ENCODE peak calls at places on chromosomes 11 and 22, in ten cellular contexts. C, V, X, E, M, K, H, P, A and U are unnamed samples.

GRCh38 chr11:15326535-15326934 is 211.8 kb downstream of the INSC start:
- DNase-seq in C (no peak), V (no peak), X (no peak), E (no peak), M (no peak), K (no peak), H (no peak), P (no peak), A (no peak), U (no peak)

GRCh38 chr11:94885133-94885532 is 88.2 kb downstream of the CWC15 start:
- DNase-seq in C (no peak), V (no peak), X (peak), E (no peak), M (no peak), K (no peak), H (no peak), P (no peak), A (no peak), U (no peak)

GRCh38 chr11:44708063-44708462 is 18.7 kb upstream of the TSPAN18 start:
- DNase-seq in C (no peak), V (no peak), X (no peak), E (no peak), M (no peak), K (no peak), H (no peak), P (no peak), A (no peak), U (no peak)

GRCh38 chr11:127996825-127997224 is 590.5 kb downstream of the ETS1 start:
- DNase-seq in C (no peak), V (no peak), X (no peak), E (no peak), M (no peak), K (no peak), H (no peak), P (no peak), A (no peak), U (no peak)

GRCh38 chr11:28460348-28460747 is 352.2 kb downstream of the METTL15 start:
- DNase-seq in C (no peak), V (no peak), X (peak), E (no peak), M (no peak), K (no peak), H (no peak), P (no peak), A (no peak), U (no peak)

GRCh38 chr11:11871991-11872401 is 30.2 kb downstream of the USP47 start:
- DNase-seq in C (no peak), V (no peak), X (no peak), E (no peak), M (no peak), K (no peak), H (no peak), P (no peak), A (no peak), U (no peak)

GRCh38 chr22:49935561-49935960 is 17.1 kb downstream of the CRELD2 start:
- DNase-seq in C (no peak), V (no peak), X (no peak), E (peak), M (no peak), K (no peak), H (no peak), P (no peak), A (no peak), U (no peak)

GRCh38 chr11:65375012-65375411 is 7.4 kb downstream of the SLC25A45 start:
- DNase-seq in C (no peak), V (no peak), X (peak), E (no peak), M (peak), K (no peak), H (peak), P (no peak), A (peak), U (no peak)

GRCh38 chr11:34613015-34613414 is 7.9 kb upstream of the EHF start:
- DNase-seq in C (no peak), V (no peak), X (no peak), E (no peak), M (no peak), K (no peak), H (peak), P (no peak), A (no peak), U (no peak)

GRCh38 chr11:45641961-45642360 is 23.5 kb downstream of the CHST1 start:
- DNase-seq in C (no peak), V (no peak), X (no peak), E (no peak), M (no peak), K (no peak), H (no peak), P (no peak), A (no peak), U (no peak)

GRCh38 chr11:72704028-72704782 is 30.0 kb upstream of the PDE2A start:
- DNase-seq in C (no peak), V (no peak), X (no peak), E (no peak), M (no peak), K (no peak), H (no peak), P (no peak), A (no peak), U (no peak)

GRCh38 chr11:86278226-86278625 is 23.8 kb upstream of the HIKESHI start:
- DNase-seq in C (no peak), V (no peak), X (no peak), E (no peak), M (no peak), K (no peak), H (no peak), P (no peak), A (no peak), U (no peak)

GRCh38 chr22:39612811-39613548 is 42.4 kb downstream of the CACNA1I start:
- DNase-seq in C (no peak), V (no peak), X (no peak), E (no peak), M (no peak), K (no peak), H (no peak), P (no peak), A (no peak), U (no peak)

GRCh38 chr11:95577716-95578460 is 211.7 kb downstream of the FAM76B start:
- DNase-seq in C (no peak), V (no peak), X (peak), E (no peak), M (no peak), K (no peak), H (no peak), P (no peak), A (no peak), U (no peak)

GRCh38 chr11:25242928-25243327 is 746.1 kb downstream of the LUZP2 start:
- DNase-seq in C (no peak), V (no peak), X (peak), E (no peak), M (no peak), K (no peak), H (no peak), P (no peak), A (no peak), U (no peak)

GRCh38 chr11:34395916-34396555 is 38.2 kb upstream of the ABTB2 start:
- DNase-seq in C (no peak), V (no peak), X (peak), E (no peak), M (no peak), K (no peak), H (no peak), P (no peak), A (no peak), U (no peak)

GRCh38 chr11:17413414-17414316 is 25.2 kb upstream of the KCNJ11 start:
- DNase-seq in C (no peak), V (no peak), X (no peak), E (no peak), M (peak), K (no peak), H (peak), P (peak), A (no peak), U (no peak)

GRCh38 chr11:106624377-106624776 is 393.9 kb downstream of the GUCY1A2 start:
- DNase-seq in C (no peak), V (no peak), X (no peak), E (no peak), M (no peak), K (no peak), H (no peak), P (no peak), A (no peak), U (no peak)

GRCh38 chr22:49934144-49934890 is 15.9 kb downstream of the CRELD2 start:
- DNase-seq in C (no peak), V (no peak), X (no peak), E (peak), M (peak), K (peak), H (peak), P (peak), A (peak), U (no peak)

GRCh38 chr11:124481365-124482323 is 36.1 kb upstream of the OR8B8 start:
- DNase-seq in C (no peak), V (peak), X (peak), E (peak), M (no peak), K (no peak), H (no peak), P (no peak), A (no peak), U (no peak)

GRCh38 chr22:37801946-37802309 is 5.8 kb upstream of the GCAT start:
- DNase-seq in C (no peak), V (no peak), X (no peak), E (peak), M (no peak), K (no peak), H (peak), P (no peak), A (no peak), U (no peak)

GRCh38 chr22:46349238-46349637 is 13.7 kb downstream of the TRMU start:
- DNase-seq in C (no peak), V (no peak), X (no peak), E (no peak), M (no peak), K (no peak), H (no peak), P (no peak), A (no peak), U (peak)

GRCh38 chr22:46347646-46348045 is 12.1 kb downstream of the TRMU start:
- DNase-seq in C (no peak), V (no peak), X (no peak), E (no peak), M (no peak), K (no peak), H (no peak), P (no peak), A (no peak), U (no peak)

GRCh38 chr22:46348099-46348695 is 12.7 kb downstream of the TRMU start:
- DNase-seq in C (no peak), V (no peak), X (no peak), E (no peak), M (no peak), K (no peak), H (no peak), P (no peak), A (no peak), U (no peak)

GRCh38 chr22:46349681-46350080 is 14.2 kb downstream of the TRMU start:
- DNase-seq in C (no peak), V (no peak), X (no peak), E (no peak), M (no peak), K (no peak), H (no peak), P (no peak), A (no peak), U (no peak)

DNA sequence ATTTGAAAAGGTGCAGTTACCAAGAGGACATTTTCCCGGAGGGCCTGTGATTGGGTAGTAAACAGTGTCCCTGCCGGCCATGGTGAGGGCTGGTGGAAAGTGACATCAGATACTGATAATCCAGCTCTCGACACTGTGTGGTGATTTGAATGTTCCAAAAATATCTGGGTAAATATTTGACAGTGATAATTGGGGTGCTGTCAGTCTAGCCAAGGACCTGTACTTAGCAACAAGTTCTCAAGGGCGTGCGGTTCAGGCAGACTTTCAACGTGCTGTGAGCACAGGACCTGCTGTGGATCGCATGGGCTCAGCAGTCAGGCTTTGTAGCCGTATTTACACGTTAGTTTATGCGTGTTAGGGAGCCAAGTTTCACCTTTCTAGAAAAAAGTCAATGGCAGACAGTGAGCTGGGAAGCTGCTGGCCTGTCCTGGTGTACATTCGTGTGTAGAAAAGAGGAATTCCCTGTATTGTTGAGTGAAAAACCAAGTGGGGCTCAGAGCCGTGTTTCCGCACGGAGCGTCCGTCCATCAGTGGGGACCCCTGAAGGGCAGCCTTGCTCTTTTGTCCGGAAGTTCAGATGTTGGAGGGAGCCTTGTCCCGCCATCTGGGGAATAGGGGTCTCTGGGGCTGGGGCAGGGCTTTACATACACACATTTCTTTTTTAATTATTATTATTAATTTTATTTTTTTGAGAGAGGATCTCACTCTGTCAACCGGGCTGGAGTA is 11.3 kb downstream of the TRMU start:
- DNase-seq in C (no peak), V (no peak), X (no peak), E (no peak), M (peak), K (no peak), H (no peak), P (no peak), A (no peak), U (no peak)
- H3K27ac ChIP-seq in C (no peak), V (no peak), X (no peak), E (no peak), M (no peak), K (no peak), H (no peak), P (no peak), A (no peak), U (no peak)

GRCh38 chr11:111128471-111128870 is 117.1 kb upstream of the POU2AF2 start:
- DNase-seq in C (no peak), V (no peak), X (no peak), E (no peak), M (no peak), K (no peak), H (no peak), P (no peak), A (no peak), U (no peak)
- H3K4me3 ChIP-seq in C (no peak), V (no peak), X (no peak), E (no peak), M (no peak), K (no peak), H (no peak), P (no peak), A (no peak), U (no peak)

DNA sequence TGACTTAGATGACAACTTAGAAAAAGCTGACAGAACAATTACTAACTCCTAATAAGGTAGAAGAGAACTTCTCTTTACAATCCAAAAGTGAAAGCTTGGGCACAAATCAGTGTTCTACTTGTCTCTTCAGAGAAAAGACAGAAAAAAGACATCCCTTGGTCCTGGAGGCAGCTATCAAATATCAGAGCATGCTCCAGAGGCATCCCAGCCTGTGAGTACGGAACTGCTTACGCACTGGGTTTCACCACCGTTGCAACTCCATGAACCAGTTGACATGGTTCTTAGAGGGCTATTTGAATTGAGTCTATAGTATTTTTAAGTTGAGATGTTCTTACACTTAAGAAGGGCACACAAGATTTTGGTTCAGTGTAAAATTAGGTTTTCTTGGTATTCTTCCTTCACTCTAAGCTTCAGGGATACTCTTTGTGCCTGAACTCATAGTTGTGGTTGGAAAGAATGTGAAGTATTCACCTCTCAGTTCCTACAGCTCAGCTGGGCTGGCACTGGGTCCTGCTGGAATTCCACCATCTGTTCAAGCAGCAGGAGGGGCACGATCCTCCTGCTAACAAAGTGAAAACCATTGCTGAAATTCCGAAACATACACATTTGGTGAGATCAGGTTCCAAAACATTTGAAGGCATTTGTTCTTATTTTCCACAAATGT is 6.3 kb downstream of the AKIP1 start:
- DNase-seq in C (peak), V (no peak), X (peak), E (no peak), M (no peak), K (no peak), H (no peak), P (no peak), A (no peak), U (no peak)
- H3K27ac ChIP-seq in C (peak), V (peak), X (peak), E (no peak), M (peak), K (no peak), H (no peak), P (peak), A (peak), U (no peak)

GRCh38 chr11:110031171-110031570 is 62.0 kb upstream of the ZC3H12C start:
- DNase-seq in C (no peak), V (no peak), X (no peak), E (no peak), M (no peak), K (no peak), H (no peak), P (no peak), A (no peak), U (no peak)

GRCh38 chr11:110028904-110029303 is 64.3 kb upstream of the ZC3H12C start:
- DNase-seq in C (no peak), V (no peak), X (peak), E (no peak), M (no peak), K (no peak), H (no peak), P (no peak), A (no peak), U (no peak)

GRCh38 chr11:110029714-110030113 is 63.5 kb upstream of the ZC3H12C start:
- DNase-seq in C (no peak), V (no peak), X (no peak), E (no peak), M (no peak), K (no peak), H (no peak), P (no peak), A (no peak), U (no peak)

GRCh38 chr11:110026823-110027626 is 66.2 kb upstream of the ZC3H12C start:
- DNase-seq in C (no peak), V (peak), X (no peak), E (no peak), M (no peak), K (no peak), H (no peak), P (no peak), A (no peak), U (no peak)

DNA sequence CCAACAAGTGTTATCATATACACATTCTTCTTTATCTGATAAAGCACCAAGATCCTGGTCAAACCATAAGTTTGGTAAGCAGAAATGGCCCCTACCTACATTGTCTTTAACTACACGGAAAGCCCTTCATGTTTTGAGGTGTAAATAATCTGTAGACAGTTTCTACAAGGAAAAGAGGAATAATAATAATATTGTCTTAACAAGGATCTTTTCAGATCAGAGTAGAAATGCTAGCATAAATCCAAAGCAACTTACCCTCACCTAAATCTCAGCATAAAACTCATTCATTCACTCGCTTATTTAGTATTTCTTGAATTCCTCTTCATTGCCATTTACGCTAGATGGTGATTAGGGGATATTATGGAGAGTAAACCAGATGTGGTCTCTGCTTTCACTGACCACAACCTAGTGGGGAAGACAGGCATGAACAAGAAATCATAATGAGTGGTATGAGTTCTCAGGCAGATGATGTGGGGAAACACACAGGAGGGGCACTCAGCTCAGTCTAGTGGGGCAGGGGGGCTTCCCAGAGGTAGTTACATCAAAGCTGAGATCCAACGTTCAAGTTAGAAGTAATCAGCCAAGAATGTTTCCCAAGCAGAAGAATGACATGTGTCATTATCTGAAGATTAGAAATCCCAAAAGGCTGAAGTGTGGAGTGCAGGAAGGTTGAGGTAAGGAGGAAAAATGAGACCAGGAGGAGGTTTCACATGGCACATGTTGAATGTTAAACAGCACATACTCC is 65.4 kb upstream of the ZC3H12C start:
- DNase-seq in C (no peak), V (no peak), X (no peak), E (no peak), M (no peak), K (no peak), H (no peak), P (no peak), A (no peak), U (no peak)
- H3K4me3 ChIP-seq in C (no peak), V (no peak), X (no peak), E (no peak), M (no peak), K (no peak), H (no peak), P (no peak), A (no peak), U (no peak)

GRCh38 chr11:77102246-77103210 is at the start of gene OMP:
- DNase-seq in C (no peak), V (no peak), X (no peak), E (no peak), M (peak), K (no peak), H (no peak), P (no peak), A (no peak), U (no peak)
- H3K27ac ChIP-seq in C (no peak), V (no peak), X (no peak), E (no peak), M (no peak), K (no peak), H (no peak), P (no peak), A (no peak), U (no peak)

DNA sequence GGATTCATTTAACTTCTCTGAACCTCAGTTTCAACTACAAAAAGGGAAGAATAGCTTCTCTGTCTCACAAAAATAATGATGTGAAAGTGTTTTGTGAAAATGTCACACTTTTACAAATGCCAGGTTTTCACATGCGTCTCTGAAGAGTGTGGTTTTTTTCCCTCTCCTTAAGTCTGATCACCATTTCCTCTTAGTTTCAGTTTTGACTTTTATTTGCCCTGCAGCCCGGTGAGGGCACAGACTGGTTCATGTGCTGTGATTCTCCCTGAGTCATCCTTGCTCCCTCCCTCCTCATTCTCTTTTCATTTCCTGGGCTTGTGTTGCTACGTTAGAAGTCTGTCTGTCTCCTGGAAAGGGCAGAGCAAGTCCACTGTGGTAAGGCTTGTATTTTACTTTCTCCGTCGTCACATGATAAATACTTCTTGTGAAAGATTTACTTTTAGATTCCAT is 67.8 kb downstream of the BID start:
- DNase-seq in C (no peak), V (peak), X (peak), E (peak), M (no peak), K (peak), H (peak), P (peak), A (peak), U (no peak)
- H3K4me3 ChIP-seq in C (peak), V (peak), X (peak), E (no peak), M (peak), K (no peak), H (peak), P (no peak), A (no peak), U (peak)

GRCh38 chr11:71248656-71249055 is 3.7 kb downstream of the SHANK2 start:
- DNase-seq in C (peak), V (peak), X (no peak), E (no peak), M (no peak), K (no peak), H (no peak), P (peak), A (peak), U (no peak)
- H3K27ac ChIP-seq in C (no peak), V (no peak), X (no peak), E (no peak), M (no peak), K (no peak), H (no peak), P (no peak), A (no peak), U (no peak)